ENCODE peak calls at places on chromosomes 1 and 21, in four cellular contexts. T, F, V and E are unnamed samples.

GRCh38 chr1:190579517-190580193 is 102.0 kb upstream of the BRINP3 start:
- DNase-seq in V (no peak), T (no peak), F (no peak), E (no peak)

GRCh38 chr1:16032388-16033100 is 10.7 kb downstream of the CLCNKA start:
- DNase-seq in F (peak; percentile 79), V (peak; percentile 72), T (peak; percentile 53), E (peak; percentile 23)

GRCh38 chr1:50735443-50735842 is 224.6 kb downstream of the FAF1 start:
- DNase-seq in F (peak; percentile 47), T (no peak), V (no peak), E (no peak)

GRCh38 chr1:8878448-8879347 is at the start of gene ENO1:
- DNase-seq in V (peak; percentile 99), T (peak; percentile 99), F (peak; percentile 98), E (peak; percentile 98)

GRCh38 chr21:32203877-32204480 is 74.9 kb downstream of the MIS18A start:
- DNase-seq in V (no peak), F (no peak), T (no peak), E (no peak)

GRCh38 chr1:26084091-26084561 is 16.7 kb upstream of the TRIM63 start:
- DNase-seq in F (no peak), T (no peak), V (no peak), E (no peak)

GRCh38 chr1:154609398-154610380 is 1.7 kb upstream of the ADAR start:
- DNase-seq in F (no peak), T (no peak), V (no peak), E (no peak)

GRCh38 chr1:48203287-48203900 is 19.1 kb upstream of the SLC5A9 start:
- DNase-seq in V (no peak), T (no peak), F (peak; percentile 30), E (no peak)

GRCh38 chr1:165383067-165383466 is 26.6 kb upstream of the LMX1A start:
- DNase-seq in V (no peak), F (peak; percentile 18), T (no peak), E (peak; percentile 23)

GRCh38 chr1:171254859-171255258 is 6.6 kb downstream of the FMO1 start:
- DNase-seq in V (no peak), F (peak; percentile 68), T (no peak), E (no peak)

GRCh38 chr1:159798893-159799292 is 3.3 kb upstream of the FCRL6 start:
- DNase-seq in F (peak; percentile 85), T (no peak), V (peak; percentile 15), E (no peak)

GRCh38 chr1:73627723-73628122 is 570.3 kb downstream of the LRRIQ3 start:
- DNase-seq in T (no peak), V (no peak), F (no peak), E (no peak)

GRCh38 chr1:159338018-159338417 is 35.9 kb downstream of the FCER1A start:
- DNase-seq in F (no peak), T (no peak), V (no peak), E (no peak)

GRCh38 chr1:196403803-196404690 is 204.2 kb downstream of the KCNT2 start:
- DNase-seq in T (no peak), V (no peak), F (peak; percentile 97), E (no peak)

GRCh38 chr1:22500476-22500875 is 48.8 kb downstream of the ZBTB40 start:
- DNase-seq in V (no peak), T (no peak), F (peak; percentile 78), E (no peak)

GRCh38 chr1:223631367-223631977 is 34.0 kb downstream of the CAPN8 start:
- DNase-seq in T (no peak), V (no peak), F (peak; percentile 4), E (no peak)

GRCh38 chr1:215682232-215682631 is 115.1 kb downstream of the KCTD3 start:
- DNase-seq in F (no peak), T (no peak), V (no peak), E (no peak)

GRCh38 chr1:67118191-67118590 is 16.6 kb downstream of the C1orf141 start:
- DNase-seq in T (no peak), V (no peak), F (no peak), E (no peak)

GRCh38 chr1:182249201-182249676 is 142.4 kb downstream of the GLUL start:
- DNase-seq in V (no peak), T (no peak), F (no peak), E (no peak)